ENCODE peak calls at places on chromosomes 16 and 17, in five cellular contexts. K is CD4-positive, alpha-beta memory T cell; E is lower lobe of right lung; N is CD8-positive, alpha-beta memory T cell; U is GM23248. F is an unnamed sample. For H3K4me1, the result is how much of the 10 kb centered on the place peaks cover.

GRCh38 chr16:16992986-16993783 is 477.6 kb downstream of the XYLT1 start:
- DNase-seq in N (no peak), K (no peak), E (no peak), U (no peak), F (no peak)

GRCh38 chr16:80263848-80264694 is 276.7 kb upstream of the DYNLRB2 start:
- DNase-seq in U (no peak), N (no peak), E (no peak), K (no peak), F (no peak)

GRCh38 chr16:58306327-58306726 is 11.5 kb upstream of the PRSS54 start:
- DNase-seq in N (peak), E (no peak), K (peak), U (peak), F (no peak)

GRCh38 chr16:15942901-15943690 is 6.3 kb upstream of the ABCC1 start:
- DNase-seq in N (no peak), U (no peak), K (no peak), E (no peak), F (peak)

GRCh38 chr16:26993988-26994387 is 72.7 kb upstream of the C16orf82 start:
- DNase-seq in E (no peak), N (no peak), U (peak), K (no peak), F (no peak)

GRCh38 chr17:18161226-18162094 is 22.2 kb upstream of the ALKBH5 start:
- DNase-seq in U (peak), N (no peak), E (no peak), K (no peak), F (no peak)

GRCh38 chr17:58966208-58966607 is 140.5 kb downstream of the TRIM37 start:
- DNase-seq in N (no peak), U (no peak), K (no peak), E (no peak), F (no peak)

GRCh38 chr17:59837362-59838195 is 55.2 kb downstream of the TUBD1 start:
- DNase-seq in U (peak), K (peak), N (peak), E (no peak), F (no peak)

GRCh38 chr16:67708368-67708771 is 10.7 kb downstream of the GFOD2 start:
- DNase-seq in U (peak), E (no peak), K (no peak), N (no peak), F (no peak)

GRCh38 chr16:56551796-56552738 is 12.8 kb upstream of the MT4 start:
- DNase-seq in E (no peak), U (no peak), K (no peak), N (no peak), F (no peak)

GRCh38 chr16:722835-723633 is 2.1 kb downstream of the ANTKMT start:
- DNase-seq in E (no peak), N (no peak), U (no peak), K (no peak), F (no peak)

GRCh38 chr17:1469231-1469852 is 13.3 kb upstream of the CRK start:
- DNase-seq in N (no peak), E (no peak), U (no peak), K (no peak), F (no peak)

GRCh38 chr17:43908111-43908721 is 880 bp upstream of the MPP2 start:
- DNase-seq in K (peak), E (peak), N (peak), U (peak), F (no peak)

GRCh38 chr17:43906951-43907424 is 348 bp downstream of the MPP2 start:
- DNase-seq in E (peak), U (peak), N (peak), K (peak), F (no peak)

GRCh38 chr17:43907425-43907981 is at the start of gene MPP2:
- DNase-seq in E (peak), N (peak), K (peak), U (peak), F (peak)

GRCh38 chr17:43912635-43913304 is 5.4 kb upstream of the MPP2 start:
- DNase-seq in E (no peak), U (no peak), N (no peak), K (no peak), F (no peak)

GRCh38 chr17:43909537-43910231 is 2.3 kb upstream of the MPP2 start:
- DNase-seq in E (no peak), U (no peak), K (no peak), N (no peak), F (no peak)
- H3K27ac ChIP-seq in E (no peak), U (no peak), K (no peak), N (no peak), F (no peak)

GRCh38 chr16:9103546-9103945 is 12.1 kb downstream of the HAPSTR1 start:
- DNase-seq in U (no peak), N (no peak), K (no peak), E (no peak), F (no peak)
- H3K4me1 ChIP-seq in U (half or more), N (half or more), K (half or more), E (half or more), F (half or more)

DNA sequence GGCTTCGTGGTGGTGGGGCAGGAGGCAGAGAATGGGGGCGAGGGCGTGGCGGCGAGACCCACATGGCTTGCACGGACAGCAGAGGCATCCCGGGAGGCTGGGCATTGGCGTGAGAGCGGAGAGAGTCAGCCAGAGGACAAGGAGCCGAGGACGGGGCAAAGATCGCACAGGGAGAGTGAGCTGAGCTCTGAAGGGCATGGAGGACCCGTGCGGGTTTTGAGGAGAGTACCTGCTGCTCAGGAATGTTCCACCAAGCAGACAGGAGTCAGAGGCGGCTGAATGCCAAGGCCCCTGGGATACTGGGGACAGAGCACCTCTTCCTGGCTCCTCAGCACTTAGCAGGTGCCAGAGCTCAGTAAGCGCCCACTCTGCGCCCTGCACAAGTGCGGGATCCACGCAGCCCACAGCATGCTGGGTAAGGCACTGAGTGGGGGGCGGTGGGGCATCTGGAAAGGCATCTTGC is 47.8 kb downstream of the ARHGAP27 start:
- DNase-seq in U (no peak), N (no peak), E (no peak), K (no peak), F (no peak)
- H3K27ac ChIP-seq in U (no peak), N (no peak), E (no peak), K (no peak), F (no peak)

DNA sequence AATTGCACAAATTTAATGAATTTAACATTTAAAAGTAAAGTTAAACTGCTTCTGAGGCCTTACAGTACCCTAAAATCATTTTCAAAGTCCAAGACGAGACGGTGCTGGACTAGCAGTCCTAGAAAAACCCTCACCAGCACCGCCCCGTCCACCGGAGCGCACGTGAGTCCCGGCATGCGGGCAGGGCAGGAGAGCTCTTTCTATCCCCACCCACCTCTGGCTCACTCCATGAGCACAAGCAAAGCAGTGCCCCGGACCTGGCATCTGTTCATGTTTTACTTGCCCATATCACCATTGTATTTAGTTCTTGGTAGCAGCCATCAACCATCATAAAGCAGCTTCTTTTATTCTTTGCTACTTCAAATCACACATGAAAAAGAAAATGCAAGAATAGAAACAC is 41.7 kb downstream of the ANKRD11 start:
- DNase-seq in K (no peak), E (peak), N (no peak), U (no peak), F (peak)
- H3K4me1 ChIP-seq in K (half or more), E (half or more), N (half or more), U (under half), F (half or more)

DNA sequence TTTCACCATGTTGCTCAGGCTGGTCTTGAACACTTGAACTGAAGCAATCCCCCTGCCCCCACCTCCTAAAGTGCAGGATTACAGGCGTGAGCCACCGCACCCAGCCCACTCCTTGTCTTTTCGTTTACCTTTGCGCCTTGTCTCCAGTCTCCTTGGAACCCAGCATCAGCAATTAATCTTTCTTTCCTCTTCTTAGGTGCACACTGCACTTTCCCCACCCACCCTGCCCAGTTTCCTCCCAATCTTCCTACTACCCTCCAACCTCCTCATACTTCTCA is 1.5 kb upstream of the CLDN7 start:
- DNase-seq in U (no peak), K (no peak), N (no peak), E (no peak), F (no peak)
- H3K27ac ChIP-seq in U (no peak), K (no peak), N (no peak), E (peak), F (peak)

DNA sequence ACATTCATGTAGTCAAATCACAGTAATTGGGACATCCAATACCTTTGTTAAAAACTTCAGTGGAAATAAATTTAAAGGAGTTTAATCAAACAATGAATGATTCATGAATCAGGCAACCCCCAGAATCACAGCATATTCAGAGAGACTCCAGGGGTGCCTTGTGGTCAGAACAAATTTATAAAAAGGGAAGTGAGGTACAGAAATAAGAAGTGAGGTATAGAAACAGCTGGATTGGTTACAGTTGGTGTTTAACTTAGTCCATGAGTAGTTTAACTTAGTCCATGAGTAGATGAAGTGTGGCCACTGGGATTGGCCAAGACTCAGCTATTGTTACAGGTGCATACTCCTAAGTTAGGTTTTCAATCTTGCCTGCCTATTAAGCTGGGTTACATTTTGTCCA is 25.1 kb downstream of the TMEM98 start:
- DNase-seq in U (no peak), E (no peak), N (no peak), K (no peak), F (no peak)
- H3K4me1 ChIP-seq in U (under half), E (under half), N (under half), K (under half), F (under half)

GRCh38 chr17:19787733-19788357 is 39.7 kb upstream of the ALDH3A1 start:
- DNase-seq in E (no peak), K (no peak), U (peak), N (no peak), F (no peak)
- H3K27ac ChIP-seq in E (no peak), K (no peak), U (no peak), N (no peak), F (no peak)

GRCh38 chr17:75996665-75997590 is 3.7 kb upstream of the CDK3 start:
- DNase-seq in U (peak), N (no peak), E (peak), K (no peak), F (peak)
- H3K4me1 ChIP-seq in U (under half), N (under half), E (under half), K (under half), F (under half)

DNA sequence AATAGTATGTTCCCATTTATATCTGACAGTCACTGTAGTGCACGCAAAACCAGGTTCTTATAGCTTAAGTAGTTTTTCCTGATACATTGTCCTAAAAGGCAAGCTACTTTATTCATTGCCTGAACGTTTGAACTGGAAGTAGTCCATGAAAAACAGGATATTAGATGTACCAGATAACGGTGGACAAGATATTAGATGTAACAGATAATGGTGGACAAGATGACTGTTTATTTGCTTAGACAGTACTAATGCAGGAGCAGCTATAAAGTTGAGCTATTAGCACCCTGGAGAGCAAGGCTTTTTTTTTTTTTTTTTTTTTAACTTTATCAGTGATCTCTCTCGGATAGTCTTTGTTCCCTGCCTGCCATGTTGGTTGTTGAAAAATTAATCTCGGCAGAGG is 17.5 kb upstream of the TBKBP1 start:
- DNase-seq in N (no peak), E (no peak), K (no peak), U (no peak), F (no peak)
- H3K27ac ChIP-seq in N (no peak), E (no peak), K (no peak), U (no peak), F (no peak)

F was measured in upper lobe of right lung.